ENCODE peak calls at places on chromosomes 2 and 18, in ten cellular contexts. S, M, B, E, I, A, G, C, V and K are unnamed samples.
A peak's percentile ranks its signal among the peaks of the same experiment; 100 is the strongest.

GRCh38 chr2:30780776-30781330 is 26.4 kb downstream of the CAPN13 start:
- DNase-seq in G (no peak), A (no peak), S (no peak), M (no peak), V (no peak), I (no peak), C (no peak), E (no peak), B (peak; percentile 16), K (peak; percentile 17)

GRCh38 chr2:159283529-159283928 is 3.0 kb downstream of the WDSUB1 start:
- DNase-seq in I (no peak), A (no peak), C (no peak), E (no peak), S (no peak), B (no peak), G (no peak), V (no peak), M (no peak), K (no peak)

GRCh38 chr2:121480826-121481225 is 49.9 kb upstream of the RNU4ATAC start:
- DNase-seq in E (peak; percentile 99), V (no peak), S (no peak), G (no peak), B (no peak), I (peak; percentile 67), M (no peak), C (no peak), A (no peak), K (no peak)

GRCh38 chr18:3053081-3053480 is 40.1 kb upstream of the LPIN2 start:
- DNase-seq in B (no peak), A (no peak), S (no peak), E (no peak), I (no peak), V (no peak), G (no peak), C (no peak), M (no peak), K (no peak)

GRCh38 chr2:197248623-197249022 is 62.0 kb downstream of the ANKRD44 start:
- DNase-seq in M (no peak), B (no peak), G (peak; percentile 47), V (no peak), I (no peak), A (peak; percentile 19), S (no peak), E (peak; percentile 54), C (no peak), K (no peak)

GRCh38 chr18:24027156-24027555 is 12.6 kb downstream of the TTC39C start:
- DNase-seq in B (no peak), I (no peak), G (no peak), V (peak; percentile 84), E (peak; percentile 96), M (peak; percentile 61), A (peak; percentile 38), C (peak; percentile 57), S (no peak), K (no peak)

GRCh38 chr2:28370355-28370754 is 22.3 kb upstream of the FOSL2 start:
- DNase-seq in C (no peak), I (no peak), S (no peak), M (no peak), A (no peak), V (peak; percentile 42), E (no peak), B (no peak), G (no peak), K (no peak)

GRCh38 chr2:157439792-157440186 is 4.1 kb downstream of the CYTIP start:
- DNase-seq in B (peak; percentile 62), C (no peak), I (no peak), E (no peak), V (no peak), S (peak; percentile 63), M (no peak), A (peak; percentile 35), G (no peak), K (no peak)

GRCh38 chr18:23307567-23308295 is 145.4 kb upstream of the RIOK3 start:
- DNase-seq in I (no peak), S (peak; percentile 40), G (no peak), A (no peak), C (no peak), M (no peak), E (peak; percentile 64), V (peak; percentile 32), B (no peak), K (no peak)

GRCh38 chr2:18544171-18544570 is 16.3 kb downstream of the RDH14 start:
- DNase-seq in B (no peak), E (no peak), A (no peak), M (no peak), G (no peak), C (no peak), V (no peak), S (no peak), I (no peak), K (no peak)

GRCh38 chr18:12435867-12436266 is 28.1 kb downstream of the PRELID3A start:
- DNase-seq in B (no peak), A (no peak), C (no peak), V (no peak), I (no peak), M (no peak), E (no peak), S (no peak), G (no peak), K (no peak)

GRCh38 chr2:7989823-7990222 is 692.0 kb upstream of the ID2 start:
- DNase-seq in B (no peak), V (no peak), A (no peak), M (no peak), I (no peak), E (no peak), G (no peak), S (no peak), C (no peak), K (no peak)

GRCh38 chr2:225566798-225567197 is 167.3 kb downstream of the NYAP2 start:
- DNase-seq in B (no peak), E (no peak), V (peak; percentile 26), S (no peak), G (no peak), C (no peak), M (no peak), A (no peak), I (peak; percentile 41), K (no peak)

GRCh38 chr2:151408788-151409600 is 708 bp upstream of the RIF1 start:
- DNase-seq in V (no peak), M (no peak), G (no peak), C (no peak), I (no peak), A (no peak), S (no peak), B (no peak), E (no peak), K (no peak)

GRCh38 chr2:177429688-177430325 is 37.2 kb downstream of the AGPS start:
- DNase-seq in S (no peak), B (no peak), A (no peak), C (peak; percentile 63), E (peak; percentile 94), I (no peak), M (no peak), G (no peak), V (no peak), K (no peak)

GRCh38 chr2:9630001-9630749 is 622 bp downstream of the YWHAQ start:
- DNase-seq in G (peak; percentile 74), M (peak; percentile 70), V (peak; percentile 58), I (peak; percentile 89), E (peak; percentile 78), S (peak; percentile 82), C (no peak), B (peak; percentile 78), A (peak; percentile 83), K (peak; percentile 76)

GRCh38 chr2:172791953-172792352 is 56.3 kb downstream of the RAPGEF4 start:
- DNase-seq in B (no peak), I (no peak), C (no peak), G (no peak), M (no peak), V (no peak), A (no peak), E (no peak), S (no peak), K (no peak)

GRCh38 chr2:1954061-1954460 is 209.7 kb upstream of the PXDN start:
- DNase-seq in A (no peak), S (no peak), B (no peak), E (no peak), V (no peak), C (no peak), M (no peak), I (no peak), G (no peak), K (no peak)

GRCh38 chr18:70280007-70280925 is 8.6 kb upstream of the SOCS6 start:
- DNase-seq in B (peak; percentile 45), V (peak; percentile 46), M (no peak), I (no peak), E (no peak), G (no peak), C (no peak), A (no peak), S (no peak), K (peak; percentile 44)

GRCh38 chr2:101844055-101844635 is 146.6 kb downstream of the MAP4K4 start:
- DNase-seq in A (no peak), I (no peak), B (no peak), G (no peak), E (peak; percentile 38), S (no peak), V (peak; percentile 54), M (no peak), C (no peak), K (no peak)
- H3K36me3 ChIP-seq in A (no peaks in the 10 kb centered on the region), I (no peaks in the 10 kb centered on the region), B (no peaks in the 10 kb centered on the region), G (peaks cover 66% of the 10 kb centered on the region), E (peaks cover 53% of the 10 kb centered on the region), S (peaks cover 93% of the 10 kb centered on the region), V (peaks cover 77% of the 10 kb centered on the region), M (peaks cover 45% of the 10 kb centered on the region), C (peaks cover 9% of the 10 kb centered on the region), K (peaks cover 79% of the 10 kb centered on the region)

DNA sequence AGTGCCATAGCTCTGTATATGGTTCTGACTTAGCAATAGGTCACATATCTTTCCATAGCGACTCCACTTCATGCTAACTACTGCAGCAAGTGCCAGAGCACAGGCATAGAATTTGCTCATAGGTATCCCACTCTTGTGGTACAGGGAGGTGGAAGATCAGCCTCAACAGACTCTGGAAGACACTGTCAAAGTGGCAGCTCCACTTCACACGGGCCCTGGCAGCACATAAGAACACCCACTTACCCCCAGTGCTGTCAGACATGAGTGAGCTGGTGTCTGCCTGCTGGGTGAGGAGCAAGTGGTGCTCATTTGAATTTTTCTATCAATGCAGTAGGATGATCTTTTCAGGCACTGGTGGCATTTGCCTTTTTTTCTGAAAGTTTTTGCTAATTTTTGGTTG is 48.6 kb downstream of the BCL2L11 start:
- DNase-seq in V (no peak), G (no peak), B (no peak), E (no peak), S (no peak), M (no peak), C (no peak), A (no peak), I (no peak), K (no peak)
- H3K36me3 ChIP-seq in V (peaks cover 16% of the 10 kb centered on the region), G (no peaks in the 10 kb centered on the region), B (no peaks in the 10 kb centered on the region), E (peaks cover 7% of the 10 kb centered on the region), S (peaks cover 36% of the 10 kb centered on the region), M (no peaks in the 10 kb centered on the region), C (peaks cover 1% of the 10 kb centered on the region), A (no peaks in the 10 kb centered on the region), I (no peaks in the 10 kb centered on the region), K (no peaks in the 10 kb centered on the region)

GRCh38 chr18:45930953-45931352 is 36.2 kb downstream of the EPG5 start:
- DNase-seq in E (no peak), B (no peak), S (no peak), I (no peak), M (no peak), C (no peak), A (no peak), G (peak; percentile 20), V (no peak), K (no peak)
- H3K36me3 ChIP-seq in E (peaks cover 13% of the 10 kb centered on the region), B (peaks cover 5% of the 10 kb centered on the region), S (peaks cover 11% of the 10 kb centered on the region), I (no peaks in the 10 kb centered on the region), M (peaks cover 16% of the 10 kb centered on the region), C (peaks cover 9% of the 10 kb centered on the region), A (no peaks in the 10 kb centered on the region), G (peaks cover 46% of the 10 kb centered on the region), V (no peaks in the 10 kb centered on the region), K (peaks cover 40% of the 10 kb centered on the region)

GRCh38 chr2:219636941-219637841 is 9.8 kb downstream of the SLC4A3 start:
- DNase-seq in B (no peak), M (no peak), A (no peak), S (no peak), C (no peak), E (no peak), G (no peak), I (no peak), V (no peak), K (no peak)
- H3K36me3 ChIP-seq in B (no peaks in the 10 kb centered on the region), M (no peaks in the 10 kb centered on the region), A (no peaks in the 10 kb centered on the region), S (no peaks in the 10 kb centered on the region), C (peaks cover 9% of the 10 kb centered on the region), E (peaks cover 5% of the 10 kb centered on the region), G (no peaks in the 10 kb centered on the region), I (no peaks in the 10 kb centered on the region), V (no peaks in the 10 kb centered on the region), K (no peaks in the 10 kb centered on the region)